ENCODE peak calls at places on chromosome 17, in nine cellular contexts. H, A, L, R, G, W, C, D and Q are unnamed samples.

GRCh38 chr17:75637143-75637538 is 3.9 kb downstream of the SMIM5 start:
- DNase-seq in H (no peak), A (no peak), L (no peak), R (peak; percentile 81), G (no peak), W (no peak), C (no peak), D (no peak), Q (no peak)

GRCh38 chr17:32930512-32930911 is 2.6 kb downstream of the TMEM98 start:
- DNase-seq in H (no peak), A (no peak), L (no peak), R (no peak), G (no peak), W (no peak), C (no peak), D (no peak), Q (no peak)

GRCh38 chr17:21419299-21420239 is 43.4 kb downstream of the KCNJ12 start:
- DNase-seq in H (no peak), A (no peak), L (peak; percentile 65), R (no peak), G (no peak), W (no peak), C (no peak), D (no peak), Q (no peak)

GRCh38 chr17:59277031-59277430 is 54.4 kb upstream of the YPEL2 start:
- DNase-seq in H (no peak), A (no peak), L (no peak), R (no peak), G (no peak), W (peak; percentile 90), C (no peak), D (no peak), Q (no peak)

GRCh38 chr17:7479389-7480192 is at the start of gene ZBTB4:
- DNase-seq in H (no peak), A (peak; percentile 43), L (peak; percentile 69), R (peak; percentile 68), G (no peak), W (no peak), C (peak; percentile 69), D (peak; percentile 65), Q (no peak)

GRCh38 chr17:12973496-12974318 is 44.1 kb downstream of the ELAC2 start:
- DNase-seq in H (no peak), A (no peak), L (no peak), R (no peak), G (no peak), W (no peak), C (peak; percentile 35), D (no peak), Q (no peak)

GRCh38 chr17:78969865-78970264 is 9.9 kb downstream of the LGALS3BP start:
- DNase-seq in H (no peak), A (no peak), L (no peak), R (no peak), G (peak; percentile 86), W (no peak), C (no peak), D (no peak), Q (no peak)

GRCh38 chr17:66302761-66303626 is 581 bp downstream of the PRKCA start:
- DNase-seq in H (no peak), A (no peak), L (peak; percentile 66), R (peak; percentile 53), G (no peak), W (no peak), C (peak; percentile 42), D (peak; percentile 53), Q (no peak)

GRCh38 chr17:15006421-15006820 is 258.7 kb downstream of the PMP22 start:
- DNase-seq in H (no peak), A (no peak), L (no peak), R (no peak), G (no peak), W (no peak), C (no peak), D (no peak), Q (no peak)

GRCh38 chr17:4509402-4509801 is 10.7 kb downstream of the SPNS2 start:
- DNase-seq in H (no peak), A (no peak), L (no peak), R (no peak), G (no peak), W (peak; percentile 31), C (peak; percentile 33), D (no peak), Q (no peak)

GRCh38 chr17:82871056-82871775 is 31.4 kb upstream of the ZNF750 start:
- DNase-seq in H (no peak), A (no peak), L (no peak), R (peak; percentile 45), G (no peak), W (no peak), C (no peak), D (no peak), Q (no peak)

GRCh38 chr17:65104541-65104940 is 32.6 kb upstream of the RGS9 start:
- DNase-seq in H (no peak), A (no peak), L (no peak), R (no peak), G (no peak), W (no peak), C (no peak), D (no peak), Q (no peak)

GRCh38 chr17:39576187-39576586 is 31.5 kb downstream of the NEUROD2 start:
- DNase-seq in H (no peak), A (no peak), L (no peak), R (no peak), G (no peak), W (peak; percentile 1), C (no peak), D (peak; percentile 48), Q (no peak)

GRCh38 chr17:17922198-17922901 is 49.9 kb downstream of the TOM1L2 start:
- DNase-seq in H (no peak), A (no peak), L (no peak), R (no peak), G (no peak), W (no peak), C (no peak), D (no peak), Q (peak; percentile 32)

GRCh38 chr17:33113281-33114010 is 121.8 kb downstream of the SPACA3 start:
- DNase-seq in H (no peak), A (no peak), L (no peak), R (no peak), G (no peak), W (no peak), C (no peak), D (no peak), Q (no peak)

GRCh38 chr17:47844814-47845453 is 3.9 kb upstream of the SCRN2 start:
- DNase-seq in H (no peak), A (no peak), L (no peak), R (no peak), G (no peak), W (peak; percentile 14), C (no peak), D (no peak), Q (no peak)

GRCh38 chr17:50468120-50469004 is at the start of gene CHAD:
- DNase-seq in H (no peak), A (no peak), L (no peak), R (no peak), G (no peak), W (no peak), C (no peak), D (no peak), Q (no peak)

GRCh38 chr17:32503251-32504165 is 16.7 kb downstream of the CDK5R1 start:
- DNase-seq in H (no peak), A (no peak), L (no peak), R (no peak), G (no peak), W (peak; percentile 94), C (no peak), D (no peak), Q (no peak)

GRCh38 chr17:37609170-37610040 is at the start of gene SYNRG:
- DNase-seq in H (peak; percentile 92), A (peak; percentile 84), L (peak; percentile 90), R (peak; percentile 96), G (peak; percentile 95), W (peak; percentile 93), C (peak; percentile 93), D (peak; percentile 100), Q (peak; percentile 88)

GRCh38 chr17:64787255-64787920 is 125.3 kb upstream of the SMURF2 start:
- DNase-seq in H (no peak), A (no peak), L (no peak), R (no peak), G (no peak), W (no peak), C (no peak), D (no peak), Q (no peak)

GRCh38 chr17:12765544-12765943 is 23.8 kb upstream of the ARHGAP44 start:
- DNase-seq in H (no peak), A (no peak), L (no peak), R (peak; percentile 73), G (no peak), W (peak; percentile 68), C (peak; percentile 16), D (no peak), Q (no peak)

GRCh38 chr17:74523308-74523707 is 8.0 kb downstream of the CD300LB start:
- DNase-seq in H (no peak), A (no peak), L (no peak), R (no peak), G (no peak), W (no peak), C (no peak), D (no peak), Q (no peak)

GRCh38 chr17:81400939-81401726 is 5.9 kb downstream of the BAHCC1 start:
- DNase-seq in H (no peak), A (no peak), L (no peak), R (no peak), G (no peak), W (no peak), C (no peak), D (no peak), Q (no peak)

GRCh38 chr17:42578282-42578869 is 847 bp upstream of the PSMC3IP start:
- DNase-seq in H (peak; percentile 9), A (no peak), L (peak; percentile 61), R (peak; percentile 68), G (peak; percentile 72), W (peak; percentile 83), C (peak; percentile 30), D (peak; percentile 94), Q (peak; percentile 56)

GRCh38 chr17:40023590-40024292 is 8.5 kb downstream of the CSF3 start:
- DNase-seq in H (no peak), A (no peak), L (no peak), R (no peak), G (no peak), W (no peak), C (no peak), D (no peak), Q (no peak)